ENCODE peak calls at places on chromosomes 13 and 19, in five cellular contexts. J, V, M, H and U are unnamed samples.
A peak's percentile ranks its signal among the peaks of the same experiment; 100 is the strongest.

GRCh38 chr13:73056054-73056962 is 2.5 kb upstream of the KLF5 start:
- DNase-seq in J (peak; percentile 54), V (no peak), M (no peak), H (no peak), U (peak; percentile 45)

GRCh38 chr19:47509973-47510372 is 4.9 kb downstream of the NAPA start:
- DNase-seq in J (no peak), V (peak; percentile 78), M (no peak), H (no peak), U (no peak)

GRCh38 chr13:110944121-110944967 is 29.5 kb upstream of the ANKRD10 start:
- DNase-seq in J (peak; percentile 69), V (no peak), M (no peak), H (no peak), U (peak; percentile 72)

GRCh38 chr19:5458420-5458819 is 3.2 kb downstream of the ZNRF4 start:
- DNase-seq in J (no peak), V (no peak), M (no peak), H (no peak), U (no peak)

GRCh38 chr19:19366691-19367396 is 38.6 kb upstream of the GATAD2A start:
- DNase-seq in J (peak; percentile 58), V (peak; percentile 77), M (peak; percentile 71), H (peak; percentile 48), U (peak; percentile 88)

GRCh38 chr13:79447141-79447540 is 33.8 kb upstream of the NDFIP2 start:
- DNase-seq in J (no peak), V (no peak), M (no peak), H (no peak), U (no peak)

GRCh38 chr13:91056746-91057145 is 290.7 kb upstream of the MIR17HG start:
- DNase-seq in J (no peak), V (no peak), M (no peak), H (no peak), U (no peak)

GRCh38 chr19:40388486-40388885 is 1.5 kb downstream of the HIPK4 start:
- DNase-seq in J (no peak), V (no peak), M (no peak), H (no peak), U (no peak)

GRCh38 chr19:13022859-13023636 is 27.8 kb downstream of the NFIX start:
- DNase-seq in J (peak; percentile 98), V (peak; percentile 91), M (no peak), H (no peak), U (peak; percentile 78)

GRCh38 chr13:113740661-113741060 is 18.4 kb upstream of the TMEM255B start:
- DNase-seq in J (no peak), V (no peak), M (no peak), H (no peak), U (no peak)

GRCh38 chr19:39532233-39533002 is at the start of gene EID2B:
- DNase-seq in J (peak; percentile 97), V (peak; percentile 95), M (peak; percentile 93), H (peak; percentile 96), U (peak; percentile 99)

GRCh38 chr13:30107536-30108136 is 199.7 kb downstream of the KATNAL1 start:
- DNase-seq in J (peak; percentile 47), V (no peak), M (no peak), H (no peak), U (no peak)

GRCh38 chr13:26528527-26528926 is 29.0 kb upstream of the WASF3 start:
- DNase-seq in J (no peak), V (no peak), M (no peak), H (no peak), U (no peak)

GRCh38 chr19:16216744-16217670 is 19.3 kb downstream of the AP1M1 start:
- DNase-seq in J (no peak), V (no peak), M (peak; percentile 29), H (no peak), U (no peak)

GRCh38 chr19:4506449-4507149 is 11.7 kb downstream of the PLIN4 start:
- DNase-seq in J (peak; percentile 31), V (no peak), M (no peak), H (no peak), U (no peak)

GRCh38 chr13:97205971-97206370 is 16.2 kb upstream of the MBNL2 start:
- DNase-seq in J (peak; percentile 59), V (no peak), M (no peak), H (no peak), U (no peak)
- TF ChIP-seq CTCF in J (no peak), V (no peak), M (no peak), H (no peak), U (no peak)

GRCh38 chr19:27750697-27751391 is 1462.1 kb downstream of the UQCRFS1 start:
- DNase-seq in J (no peak), V (no peak), M (no peak), H (no peak), U (no peak)

GRCh38 chr19:27748551-27749152 is 1464.3 kb downstream of the UQCRFS1 start:
- DNase-seq in J (no peak), V (no peak), M (no peak), H (no peak), U (no peak)

GRCh38 chr19:27745978-27746542 is 1466.9 kb downstream of the UQCRFS1 start:
- DNase-seq in J (no peak), V (no peak), M (no peak), H (no peak), U (no peak)

GRCh38 chr19:27744926-27745844 is 1467.8 kb downstream of the UQCRFS1 start:
- DNase-seq in J (no peak), V (no peak), M (no peak), H (no peak), U (no peak)

DNA sequence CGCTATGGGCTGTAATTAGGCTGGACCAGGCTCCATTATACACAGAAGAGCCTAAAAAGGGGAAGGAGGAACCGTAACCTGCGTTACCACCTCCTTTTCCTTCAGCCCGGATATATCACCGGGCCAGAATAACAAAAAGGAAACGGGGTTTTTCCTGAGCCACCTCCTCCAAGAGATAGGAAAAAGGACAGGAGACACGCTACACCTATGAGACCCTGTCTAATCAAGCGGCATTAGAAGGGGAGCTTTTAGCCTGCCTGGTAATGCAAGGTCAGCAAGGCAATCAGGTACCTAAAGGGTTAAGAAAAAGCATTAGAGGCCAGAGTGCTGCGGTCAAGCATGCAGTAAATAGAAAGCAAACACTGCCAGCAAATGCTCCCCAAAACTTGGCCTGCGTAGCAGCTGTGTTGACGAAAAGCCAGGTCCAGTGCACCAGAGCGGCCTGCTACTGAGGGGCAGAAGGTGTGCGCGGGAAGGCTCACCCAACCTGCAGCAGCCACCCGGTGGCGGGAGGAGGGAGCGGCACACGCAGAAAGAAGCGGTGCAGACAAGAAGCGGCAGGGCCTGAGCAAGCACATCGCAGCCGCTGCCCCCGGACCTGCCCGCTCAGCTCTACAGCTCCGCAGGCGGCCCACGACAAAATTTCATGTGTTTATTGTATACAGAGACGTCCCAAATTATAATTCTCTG is 1466.1 kb downstream of the UQCRFS1 start:
- DNase-seq in J (peak; percentile 3), V (peak; percentile 59), M (no peak), H (peak; percentile 5), U (no peak)
- TF ChIP-seq CTCF in J (peak; percentile 18), V (no peak), M (no peak), H (peak; percentile 32), U (no peak)

GRCh38 chr19:35618857-35619256 is 6.3 kb downstream of the HAUS5 start:
- DNase-seq in J (no peak), V (no peak), M (no peak), H (no peak), U (no peak)
- TF ChIP-seq CTCF in J (no peak), V (no peak), M (no peak), H (no peak), U (no peak)

GRCh38 chr19:36061367-36061766 is 6.7 kb downstream of the WDR62 start:
- DNase-seq in J (no peak), V (no peak), M (no peak), H (no peak), U (no peak)
- TF ChIP-seq CTCF in J (no peak), V (no peak), M (no peak), H (no peak), U (no peak)

GRCh38 chr19:8655340-8655709 is 24.9 kb downstream of the NFILZ start:
- DNase-seq in J (no peak), V (no peak), M (peak; percentile 26), H (no peak), U (no peak)
- TF ChIP-seq CTCF in J (no peak), V (no peak), M (no peak), H (no peak), U (no peak)

GRCh38 chr13:106916329-106916728 is 348.4 kb upstream of the ARGLU1 start:
- DNase-seq in J (no peak), V (no peak), M (no peak), H (no peak), U (no peak)

GRCh38 chr13:106917024-106917491 is 349.1 kb upstream of the ARGLU1 start:
- DNase-seq in J (no peak), V (no peak), M (no peak), H (no peak), U (no peak)

GRCh38 chr13:106919093-106919492 is 351.2 kb upstream of the ARGLU1 start:
- DNase-seq in J (no peak), V (no peak), M (no peak), H (no peak), U (no peak)

GRCh38 chr13:106919638-106920037 is 351.7 kb upstream of the ARGLU1 start:
- DNase-seq in J (no peak), V (no peak), M (no peak), H (peak; percentile 34), U (peak; percentile 9)

DNA sequence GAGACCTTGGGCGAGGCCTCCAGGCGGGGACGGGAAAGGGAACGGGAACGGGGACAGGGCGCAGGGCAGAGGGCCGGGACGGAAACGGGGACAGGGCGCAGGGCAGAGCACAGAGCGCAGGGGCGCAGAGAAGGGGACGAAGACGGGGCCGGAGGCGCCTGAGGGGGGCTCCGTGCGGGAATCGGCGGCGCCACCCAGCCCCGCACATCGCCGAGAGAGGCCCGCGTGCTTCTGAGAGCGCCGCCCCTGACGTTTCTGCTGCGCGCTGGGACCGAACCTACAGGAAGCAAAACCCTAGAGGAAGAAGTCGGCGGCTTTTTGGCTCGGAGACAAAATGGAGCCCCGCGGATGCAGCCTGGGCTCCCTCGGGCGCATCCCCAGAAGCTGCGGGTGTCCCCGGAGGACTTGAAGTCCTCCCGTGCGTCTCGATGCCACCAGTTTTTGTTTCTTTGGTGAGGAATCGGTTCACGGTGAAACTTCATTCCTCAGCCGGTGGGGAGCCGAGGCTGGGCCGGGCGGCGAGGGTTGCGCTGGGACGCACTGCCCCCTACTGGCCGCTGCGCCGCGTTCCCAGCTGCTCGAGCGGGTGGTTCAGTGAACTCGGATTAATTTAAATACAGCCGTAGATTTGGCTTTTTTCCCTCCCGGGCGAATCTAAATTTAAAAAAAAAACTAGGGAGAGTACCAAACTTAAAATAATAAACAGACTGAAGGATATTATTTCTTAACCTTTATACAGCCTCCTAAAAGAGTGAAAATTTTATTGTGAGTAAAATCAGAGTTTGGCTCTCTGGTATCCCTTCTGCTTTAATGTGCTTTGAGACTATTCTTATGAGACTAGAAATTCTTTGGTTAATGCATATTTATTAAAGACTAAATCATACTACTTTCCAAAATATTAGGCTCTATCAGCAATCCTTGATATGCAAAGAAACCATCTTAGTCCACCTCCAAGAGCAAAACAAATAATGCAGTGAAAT is 350.0 kb upstream of the ARGLU1 start:
- DNase-seq in J (peak; percentile 54), V (peak; percentile 77), M (peak; percentile 55), H (peak; percentile 89), U (peak; percentile 89)
- TF ChIP-seq CTCF in J (peak; percentile 88), V (peak; percentile 68), M (peak; percentile 75), H (peak; percentile 99), U (peak; percentile 98)

GRCh38 chr19:2543463-2544442 is 67.8 kb downstream of the GADD45B start:
- DNase-seq in J (peak; percentile 96), V (peak; percentile 93), M (peak; percentile 75), H (peak; percentile 74), U (peak; percentile 98)
- TF ChIP-seq CTCF in J (peak; percentile 45), V (no peak), M (no peak), H (no peak), U (peak; percentile 48)